ENCODE peak calls at places on chromosome 13, in ten cellular contexts. One of them, this sample, is unnamed.

GRCh38 chr13:73625562-73626339 is 508.5 kb downstream of the KLF12 start:
- DNase-seq in SW480: no peak
- DNase-seq in ACHN: no peak
- DNase-seq in endothelial cell: no peak
- DNase-seq in brain microvascular endothelial cell: no peak
- DNase-seq in B cell: no peak
- DNase-seq in AG10803: no peak
- DNase-seq in T1000: no peak
- DNase-seq in fibroblast of the aortic adventitia: no peak
- DNase-seq in left cardiac atrium: no peak
- DNase-seq in this sample: no peak

GRCh38 chr13:101654916-101655315 is 202.4 kb downstream of the ITGBL1 start:
- DNase-seq in SW480: no peak
- DNase-seq in ACHN: no peak
- DNase-seq in endothelial cell: no peak
- DNase-seq in brain microvascular endothelial cell: peak
- DNase-seq in B cell: no peak
- DNase-seq in AG10803: peak
- DNase-seq in T1000: no peak
- DNase-seq in fibroblast of the aortic adventitia: peak
- DNase-seq in left cardiac atrium: no peak
- DNase-seq in this sample: no peak

GRCh38 chr13:24271611-24272451 is 37.5 kb upstream of the C1QTNF9 start:
- DNase-seq in SW480: no peak
- DNase-seq in ACHN: peak
- DNase-seq in endothelial cell: no peak
- DNase-seq in brain microvascular endothelial cell: peak
- DNase-seq in B cell: peak
- DNase-seq in AG10803: peak
- DNase-seq in T1000: no peak
- DNase-seq in fibroblast of the aortic adventitia: peak
- DNase-seq in left cardiac atrium: peak
- DNase-seq in this sample: no peak

GRCh38 chr13:109665781-109666249 is 120.6 kb downstream of the IRS2 start:
- DNase-seq in SW480: no peak
- DNase-seq in ACHN: peak
- DNase-seq in endothelial cell: no peak
- DNase-seq in brain microvascular endothelial cell: no peak
- DNase-seq in B cell: no peak
- DNase-seq in AG10803: no peak
- DNase-seq in T1000: no peak
- DNase-seq in fibroblast of the aortic adventitia: no peak
- DNase-seq in left cardiac atrium: no peak
- DNase-seq in this sample: no peak

GRCh38 chr13:45228002-45228401 is 27.2 kb upstream of the KCTD4 start:
- DNase-seq in SW480: no peak
- DNase-seq in ACHN: no peak
- DNase-seq in endothelial cell: no peak
- DNase-seq in brain microvascular endothelial cell: no peak
- DNase-seq in B cell: no peak
- DNase-seq in AG10803: no peak
- DNase-seq in T1000: no peak
- DNase-seq in fibroblast of the aortic adventitia: no peak
- DNase-seq in left cardiac atrium: no peak
- DNase-seq in this sample: no peak

GRCh38 chr13:101785858-101786257 is 333.4 kb downstream of the ITGBL1 start:
- DNase-seq in SW480: peak
- DNase-seq in ACHN: peak
- DNase-seq in endothelial cell: peak
- DNase-seq in brain microvascular endothelial cell: peak
- DNase-seq in B cell: no peak
- DNase-seq in AG10803: peak
- DNase-seq in T1000: no peak
- DNase-seq in fibroblast of the aortic adventitia: no peak
- DNase-seq in left cardiac atrium: peak
- DNase-seq in this sample: peak

GRCh38 chr13:44058067-44058466 is 178.4 kb downstream of the LACC1 start:
- DNase-seq in SW480: no peak
- DNase-seq in ACHN: no peak
- DNase-seq in endothelial cell: no peak
- DNase-seq in brain microvascular endothelial cell: no peak
- DNase-seq in B cell: no peak
- DNase-seq in AG10803: no peak
- DNase-seq in T1000: no peak
- DNase-seq in fibroblast of the aortic adventitia: no peak
- DNase-seq in left cardiac atrium: no peak
- DNase-seq in this sample: no peak

GRCh38 chr13:73275163-73275562 is 216.4 kb downstream of the KLF5 start:
- DNase-seq in SW480: no peak
- DNase-seq in ACHN: no peak
- DNase-seq in endothelial cell: no peak
- DNase-seq in brain microvascular endothelial cell: no peak
- DNase-seq in B cell: no peak
- DNase-seq in AG10803: no peak
- DNase-seq in T1000: no peak
- DNase-seq in fibroblast of the aortic adventitia: no peak
- DNase-seq in left cardiac atrium: no peak
- DNase-seq in this sample: no peak

GRCh38 chr13:59879281-59879680 is 284.4 kb downstream of the DIAPH3 start:
- DNase-seq in SW480: no peak
- DNase-seq in ACHN: no peak
- DNase-seq in endothelial cell: no peak
- DNase-seq in brain microvascular endothelial cell: no peak
- DNase-seq in B cell: no peak
- DNase-seq in AG10803: no peak
- DNase-seq in T1000: no peak
- DNase-seq in fibroblast of the aortic adventitia: no peak
- DNase-seq in left cardiac atrium: no peak
- DNase-seq in this sample: no peak

GRCh38 chr13:23087884-23088283 is 92.9 kb upstream of the SGCG start:
- DNase-seq in SW480: peak
- DNase-seq in ACHN: peak
- DNase-seq in endothelial cell: peak
- DNase-seq in brain microvascular endothelial cell: peak
- DNase-seq in B cell: peak
- DNase-seq in AG10803: peak
- DNase-seq in T1000: no peak
- DNase-seq in fibroblast of the aortic adventitia: peak
- DNase-seq in left cardiac atrium: no peak
- DNase-seq in this sample: no peak

GRCh38 chr13:50358221-50358620 is 343.0 kb downstream of the KCNRG start:
- DNase-seq in SW480: no peak
- DNase-seq in ACHN: no peak
- DNase-seq in endothelial cell: no peak
- DNase-seq in brain microvascular endothelial cell: peak
- DNase-seq in B cell: no peak
- DNase-seq in AG10803: no peak
- DNase-seq in T1000: no peak
- DNase-seq in fibroblast of the aortic adventitia: peak
- DNase-seq in left cardiac atrium: no peak
- DNase-seq in this sample: no peak

GRCh38 chr13:66995366-66995663 is 234.8 kb downstream of the PCDH9 start:
- DNase-seq in SW480: no peak
- DNase-seq in ACHN: no peak
- DNase-seq in endothelial cell: no peak
- DNase-seq in brain microvascular endothelial cell: no peak
- DNase-seq in B cell: peak
- DNase-seq in AG10803: no peak
- DNase-seq in T1000: no peak
- DNase-seq in fibroblast of the aortic adventitia: no peak
- DNase-seq in left cardiac atrium: no peak
- DNase-seq in this sample: no peak

GRCh38 chr13:25420161-25420560 is 48.4 kb downstream of the ATP8A2 start:
- DNase-seq in SW480: no peak
- DNase-seq in ACHN: no peak
- DNase-seq in endothelial cell: no peak
- DNase-seq in brain microvascular endothelial cell: no peak
- DNase-seq in B cell: no peak
- DNase-seq in AG10803: no peak
- DNase-seq in T1000: no peak
- DNase-seq in fibroblast of the aortic adventitia: no peak
- DNase-seq in left cardiac atrium: no peak
- DNase-seq in this sample: no peak

GRCh38 chr13:110913322-110913721 is 1.5 kb downstream of the ANKRD10 start:
- DNase-seq in SW480: peak
- DNase-seq in ACHN: peak
- DNase-seq in endothelial cell: no peak
- DNase-seq in brain microvascular endothelial cell: no peak
- DNase-seq in B cell: peak
- DNase-seq in AG10803: no peak
- DNase-seq in T1000: no peak
- DNase-seq in fibroblast of the aortic adventitia: peak
- DNase-seq in left cardiac atrium: no peak
- DNase-seq in this sample: no peak

This sample was measured in HS-27A.